ENCODE peak calls at places on chromosomes 11 and 22, in nine cellular contexts. One of them, this sample, is unnamed.
A peak's percentile ranks its signal among the peaks of the same experiment; 100 is the strongest.

GRCh38 chr11:73350908-73351636 is 25.1 kb upstream of the RELT start:
- DNase-seq in non-pigmented ciliary epithelial cell: peak; percentile 37
- DNase-seq in AG08396: peak; percentile 90
- DNase-seq in stimulated activated CD4-positive, alpha-beta T cell treated with anti-CD3 and anti-CD28 coated beads, Interleukin-15, amount 100 ng/mL, for 1 hour: peak; percentile 27
- DNase-seq in H9: peak; percentile 56
- DNase-seq in NCI-H2107: peak; percentile 41
- DNase-seq in NCI-H1092: peak; percentile 50
- DNase-seq in ACHN: peak; percentile 47
- DNase-seq in GM06990: no peak
- DNase-seq in this sample: peak; percentile 76

GRCh38 chr11:67245046-67245445 is 21.2 kb upstream of the GRK2 start:
- DNase-seq in non-pigmented ciliary epithelial cell: no peak
- DNase-seq in AG08396: no peak
- DNase-seq in stimulated activated CD4-positive, alpha-beta T cell treated with anti-CD3 and anti-CD28 coated beads, Interleukin-15, amount 100 ng/mL, for 1 hour: no peak
- DNase-seq in H9: no peak
- DNase-seq in NCI-H2107: no peak
- DNase-seq in NCI-H1092: no peak
- DNase-seq in ACHN: no peak
- DNase-seq in GM06990: no peak
- DNase-seq in this sample: no peak

GRCh38 chr22:33867118-33867863 is 53.0 kb downstream of the LARGE1 start:
- DNase-seq in non-pigmented ciliary epithelial cell: no peak
- DNase-seq in AG08396: peak; percentile 61
- DNase-seq in stimulated activated CD4-positive, alpha-beta T cell treated with anti-CD3 and anti-CD28 coated beads, Interleukin-15, amount 100 ng/mL, for 1 hour: no peak
- DNase-seq in H9: no peak
- DNase-seq in NCI-H2107: no peak
- DNase-seq in NCI-H1092: no peak
- DNase-seq in ACHN: no peak
- DNase-seq in GM06990: no peak
- DNase-seq in this sample: no peak

GRCh38 chr11:132620423-132620822 is 911.9 kb downstream of the OPCML start:
- DNase-seq in non-pigmented ciliary epithelial cell: no peak
- DNase-seq in AG08396: no peak
- DNase-seq in stimulated activated CD4-positive, alpha-beta T cell treated with anti-CD3 and anti-CD28 coated beads, Interleukin-15, amount 100 ng/mL, for 1 hour: no peak
- DNase-seq in H9: no peak
- DNase-seq in NCI-H2107: no peak
- DNase-seq in NCI-H1092: peak; percentile 48
- DNase-seq in ACHN: no peak
- DNase-seq in GM06990: no peak
- DNase-seq in this sample: peak; percentile 82

GRCh38 chr11:61716478-61717285 is 35.8 kb upstream of the MYRF start:
- DNase-seq in non-pigmented ciliary epithelial cell: no peak
- DNase-seq in AG08396: no peak
- DNase-seq in stimulated activated CD4-positive, alpha-beta T cell treated with anti-CD3 and anti-CD28 coated beads, Interleukin-15, amount 100 ng/mL, for 1 hour: no peak
- DNase-seq in H9: no peak
- DNase-seq in NCI-H2107: no peak
- DNase-seq in NCI-H1092: no peak
- DNase-seq in ACHN: no peak
- DNase-seq in GM06990: no peak
- DNase-seq in this sample: no peak

GRCh38 chr11:76587810-76588454 is 82.6 kb downstream of the LRRC32 start:
- DNase-seq in non-pigmented ciliary epithelial cell: no peak
- DNase-seq in AG08396: no peak
- DNase-seq in stimulated activated CD4-positive, alpha-beta T cell treated with anti-CD3 and anti-CD28 coated beads, Interleukin-15, amount 100 ng/mL, for 1 hour: no peak
- DNase-seq in H9: no peak
- DNase-seq in NCI-H2107: no peak
- DNase-seq in NCI-H1092: no peak
- DNase-seq in ACHN: no peak
- DNase-seq in GM06990: no peak
- DNase-seq in this sample: no peak

GRCh38 chr22:26417406-26417805 is 11.7 kb upstream of the ASPHD2 start:
- DNase-seq in non-pigmented ciliary epithelial cell: no peak
- DNase-seq in AG08396: no peak
- DNase-seq in stimulated activated CD4-positive, alpha-beta T cell treated with anti-CD3 and anti-CD28 coated beads, Interleukin-15, amount 100 ng/mL, for 1 hour: no peak
- DNase-seq in H9: no peak
- DNase-seq in NCI-H2107: no peak
- DNase-seq in NCI-H1092: no peak
- DNase-seq in ACHN: no peak
- DNase-seq in GM06990: no peak
- DNase-seq in this sample: no peak

GRCh38 chr22:43131773-43132501 is 11.3 kb downstream of the MCAT start:
- DNase-seq in non-pigmented ciliary epithelial cell: no peak
- DNase-seq in AG08396: no peak
- DNase-seq in stimulated activated CD4-positive, alpha-beta T cell treated with anti-CD3 and anti-CD28 coated beads, Interleukin-15, amount 100 ng/mL, for 1 hour: no peak
- DNase-seq in H9: no peak
- DNase-seq in NCI-H2107: no peak
- DNase-seq in NCI-H1092: no peak
- DNase-seq in ACHN: no peak
- DNase-seq in GM06990: no peak
- DNase-seq in this sample: no peak

GRCh38 chr11:116913000-116913399 is 75.6 kb upstream of the APOA1 start:
- DNase-seq in non-pigmented ciliary epithelial cell: peak; percentile 43
- DNase-seq in AG08396: peak; percentile 50
- DNase-seq in stimulated activated CD4-positive, alpha-beta T cell treated with anti-CD3 and anti-CD28 coated beads, Interleukin-15, amount 100 ng/mL, for 1 hour: no peak
- DNase-seq in H9: no peak
- DNase-seq in NCI-H2107: no peak
- DNase-seq in NCI-H1092: no peak
- DNase-seq in ACHN: no peak
- DNase-seq in GM06990: no peak
- DNase-seq in this sample: no peak

GRCh38 chr11:35579557-35580396 is 38.5 kb upstream of the FJX1 start:
- DNase-seq in non-pigmented ciliary epithelial cell: peak; percentile 79
- DNase-seq in AG08396: peak; percentile 69
- DNase-seq in stimulated activated CD4-positive, alpha-beta T cell treated with anti-CD3 and anti-CD28 coated beads, Interleukin-15, amount 100 ng/mL, for 1 hour: no peak
- DNase-seq in H9: no peak
- DNase-seq in NCI-H2107: no peak
- DNase-seq in NCI-H1092: no peak
- DNase-seq in ACHN: peak; percentile 41
- DNase-seq in GM06990: no peak
- DNase-seq in this sample: no peak

GRCh38 chr11:133910101-133910500 is 46.7 kb downstream of the IGSF9B start:
- DNase-seq in non-pigmented ciliary epithelial cell: no peak
- DNase-seq in AG08396: no peak
- DNase-seq in stimulated activated CD4-positive, alpha-beta T cell treated with anti-CD3 and anti-CD28 coated beads, Interleukin-15, amount 100 ng/mL, for 1 hour: no peak
- DNase-seq in H9: no peak
- DNase-seq in NCI-H2107: no peak
- DNase-seq in NCI-H1092: no peak
- DNase-seq in ACHN: no peak
- DNase-seq in GM06990: no peak
- DNase-seq in this sample: no peak

GRCh38 chr22:39135092-39135896 is 17.2 kb downstream of the CBX7 start:
- DNase-seq in non-pigmented ciliary epithelial cell: no peak
- DNase-seq in AG08396: peak; percentile 68
- DNase-seq in stimulated activated CD4-positive, alpha-beta T cell treated with anti-CD3 and anti-CD28 coated beads, Interleukin-15, amount 100 ng/mL, for 1 hour: no peak
- DNase-seq in H9: peak; percentile 90
- DNase-seq in NCI-H2107: no peak
- DNase-seq in NCI-H1092: peak; percentile 5
- DNase-seq in ACHN: peak; percentile 48
- DNase-seq in GM06990: no peak
- DNase-seq in this sample: peak; percentile 38

GRCh38 chr11:65424200-65425104 is 1.9 kb downstream of the NEAT1 start:
- DNase-seq in non-pigmented ciliary epithelial cell: no peak
- DNase-seq in AG08396: no peak
- DNase-seq in stimulated activated CD4-positive, alpha-beta T cell treated with anti-CD3 and anti-CD28 coated beads, Interleukin-15, amount 100 ng/mL, for 1 hour: peak; percentile 62
- DNase-seq in H9: no peak
- DNase-seq in NCI-H2107: no peak
- DNase-seq in NCI-H1092: no peak
- DNase-seq in ACHN: peak; percentile 41
- DNase-seq in GM06990: peak; percentile 67
- DNase-seq in this sample: no peak

This sample was measured in NCI-H510A.